ENCODE peak calls at places on chromosomes 6 and 20, in five cellular contexts. One of them, this sample, is unnamed.

GRCh38 chr20:6074145-6074561 is 20.3 kb upstream of the LRRN4 start:
- DNase-seq in NCI-H460: no peak
- DNase-seq in posterior vena cava: no peak
- DNase-seq in CD4-positive, alpha-beta T cell: no peak
- DNase-seq in NCI-H1105 treated with DMSO at 0.1 percent for 48 hours: peak; percentile 54
- DNase-seq in this sample: no peak

GRCh38 chr6:35810831-35811698 is 5.9 kb downstream of the LHFPL5 start:
- DNase-seq in posterior vena cava: no peak
- DNase-seq in NCI-H1105 treated with DMSO at 0.1 percent for 48 hours: no peak
- DNase-seq in NCI-H460: no peak
- DNase-seq in CD4-positive, alpha-beta T cell: no peak
- DNase-seq in this sample: no peak

GRCh38 chr6:122904166-122904565 is 91.9 kb upstream of the CLVS2 start:
- DNase-seq in NCI-H460: no peak
- DNase-seq in CD4-positive, alpha-beta T cell: no peak
- DNase-seq in NCI-H1105 treated with DMSO at 0.1 percent for 48 hours: no peak
- DNase-seq in posterior vena cava: no peak
- DNase-seq in this sample: no peak

GRCh38 chr6:5997420-5998093 is 9.2 kb downstream of the NRN1 start:
- DNase-seq in CD4-positive, alpha-beta T cell: no peak
- DNase-seq in posterior vena cava: peak; percentile 80
- DNase-seq in NCI-H460: no peak
- DNase-seq in NCI-H1105 treated with DMSO at 0.1 percent for 48 hours: peak; percentile 60
- DNase-seq in this sample: no peak

GRCh38 chr6:167567142-167568033 is 242.5 kb downstream of the TTLL2 start:
- DNase-seq in NCI-H1105 treated with DMSO at 0.1 percent for 48 hours: no peak
- DNase-seq in NCI-H460: no peak
- DNase-seq in posterior vena cava: peak; percentile 76
- DNase-seq in CD4-positive, alpha-beta T cell: no peak
- DNase-seq in this sample: no peak

GRCh38 chr20:4637081-4637797 is 84.5 kb upstream of the PRND start:
- DNase-seq in posterior vena cava: no peak
- DNase-seq in CD4-positive, alpha-beta T cell: no peak
- DNase-seq in NCI-H1105 treated with DMSO at 0.1 percent for 48 hours: peak; percentile 42
- DNase-seq in NCI-H460: no peak
- DNase-seq in this sample: no peak

GRCh38 chr6:125919618-125920017 is 37.0 kb upstream of the HINT3 start:
- DNase-seq in NCI-H460: no peak
- DNase-seq in CD4-positive, alpha-beta T cell: no peak
- DNase-seq in posterior vena cava: no peak
- DNase-seq in NCI-H1105 treated with DMSO at 0.1 percent for 48 hours: no peak
- DNase-seq in this sample: no peak

GRCh38 chr6:150256618-150257272 is 112.1 kb upstream of the IYD start:
- DNase-seq in CD4-positive, alpha-beta T cell: no peak
- DNase-seq in NCI-H1105 treated with DMSO at 0.1 percent for 48 hours: no peak
- DNase-seq in NCI-H460: no peak
- DNase-seq in posterior vena cava: no peak
- DNase-seq in this sample: no peak

GRCh38 chr20:45408646-45409213 is 641 bp downstream of the DBNDD2 start:
- DNase-seq in CD4-positive, alpha-beta T cell: no peak
- DNase-seq in NCI-H1105 treated with DMSO at 0.1 percent for 48 hours: no peak
- DNase-seq in posterior vena cava: no peak
- DNase-seq in NCI-H460: no peak
- DNase-seq in this sample: no peak

GRCh38 chr6:105593805-105594231 is 190.9 kb upstream of the PREP start:
- DNase-seq in posterior vena cava: no peak
- DNase-seq in NCI-H460: no peak
- DNase-seq in NCI-H1105 treated with DMSO at 0.1 percent for 48 hours: peak; percentile 12
- DNase-seq in CD4-positive, alpha-beta T cell: no peak
- DNase-seq in this sample: no peak

GRCh38 chr6:155185544-155185943 is 78.3 kb upstream of the CLDN20 start:
- DNase-seq in posterior vena cava: no peak
- DNase-seq in CD4-positive, alpha-beta T cell: no peak
- DNase-seq in NCI-H1105 treated with DMSO at 0.1 percent for 48 hours: no peak
- DNase-seq in NCI-H460: no peak
- DNase-seq in this sample: no peak

GRCh38 chr20:57498425-57499400 is 26.2 kb downstream of the CTCFL start:
- DNase-seq in posterior vena cava: no peak
- DNase-seq in NCI-H460: peak; percentile 29
- DNase-seq in NCI-H1105 treated with DMSO at 0.1 percent for 48 hours: peak; percentile 56
- DNase-seq in CD4-positive, alpha-beta T cell: peak; percentile 18
- DNase-seq in this sample: no peak

GRCh38 chr6:21350917-21351316 is 242.6 kb upstream of the SOX4 start:
- DNase-seq in posterior vena cava: no peak
- DNase-seq in NCI-H1105 treated with DMSO at 0.1 percent for 48 hours: no peak
- DNase-seq in NCI-H460: no peak
- DNase-seq in CD4-positive, alpha-beta T cell: no peak
- DNase-seq in this sample: no peak

GRCh38 chr20:50248104-50248631 is 57.5 kb downstream of the CEBPB start:
- DNase-seq in NCI-H460: no peak
- DNase-seq in CD4-positive, alpha-beta T cell: no peak
- DNase-seq in posterior vena cava: no peak
- DNase-seq in NCI-H1105 treated with DMSO at 0.1 percent for 48 hours: no peak
- DNase-seq in this sample: no peak

GRCh38 chr6:40804905-40805304 is 217.7 kb upstream of the LRFN2 start:
- DNase-seq in CD4-positive, alpha-beta T cell: no peak
- DNase-seq in posterior vena cava: no peak
- DNase-seq in NCI-H460: no peak
- DNase-seq in NCI-H1105 treated with DMSO at 0.1 percent for 48 hours: no peak
- DNase-seq in this sample: no peak

GRCh38 chr20:16491277-16491912 is 81.9 kb downstream of the KIF16B start:
- DNase-seq in NCI-H1105 treated with DMSO at 0.1 percent for 48 hours: no peak
- DNase-seq in CD4-positive, alpha-beta T cell: no peak
- DNase-seq in posterior vena cava: no peak
- DNase-seq in NCI-H460: no peak
- DNase-seq in this sample: no peak

GRCh38 chr6:75331134-75331533 is 46.5 kb upstream of the TMEM30A start:
- DNase-seq in posterior vena cava: no peak
- DNase-seq in CD4-positive, alpha-beta T cell: no peak
- DNase-seq in NCI-H460: no peak
- DNase-seq in NCI-H1105 treated with DMSO at 0.1 percent for 48 hours: no peak
- DNase-seq in this sample: no peak

GRCh38 chr6:13190391-13190790 is 137.9 kb downstream of the TBC1D7 start:
- DNase-seq in CD4-positive, alpha-beta T cell: no peak
- DNase-seq in NCI-H460: no peak
- DNase-seq in posterior vena cava: no peak
- DNase-seq in NCI-H1105 treated with DMSO at 0.1 percent for 48 hours: no peak
- DNase-seq in this sample: no peak

GRCh38 chr6:90072961-90073464 is 178.7 kb downstream of the GJA10 start:
- DNase-seq in NCI-H1105 treated with DMSO at 0.1 percent for 48 hours: no peak
- DNase-seq in posterior vena cava: no peak
- DNase-seq in NCI-H460: no peak
- DNase-seq in CD4-positive, alpha-beta T cell: no peak
- DNase-seq in this sample: no peak

GRCh38 chr20:32343438-32343837 is 14.7 kb upstream of the ASXL1 start:
- DNase-seq in NCI-H1105 treated with DMSO at 0.1 percent for 48 hours: no peak
- DNase-seq in posterior vena cava: no peak
- DNase-seq in NCI-H460: no peak
- DNase-seq in CD4-positive, alpha-beta T cell: no peak
- DNase-seq in this sample: peak; percentile 68

GRCh38 chr20:48789185-48789668 is 38.6 kb downstream of the PREX1 start:
- DNase-seq in NCI-H1105 treated with DMSO at 0.1 percent for 48 hours: no peak
- DNase-seq in NCI-H460: no peak
- DNase-seq in posterior vena cava: peak; percentile 34
- DNase-seq in CD4-positive, alpha-beta T cell: no peak
- DNase-seq in this sample: no peak

GRCh38 chr6:142380626-142381025 is 78.8 kb downstream of the ADGRG6 start:
- DNase-seq in NCI-H460: no peak
- DNase-seq in posterior vena cava: peak; percentile 80
- DNase-seq in NCI-H1105 treated with DMSO at 0.1 percent for 48 hours: no peak
- DNase-seq in CD4-positive, alpha-beta T cell: no peak
- DNase-seq in this sample: no peak